ENCODE peak calls at places on chromosome 22, in eight cellular contexts. P is GM12865, Q is NCI-H2029, E is AG20443, X is NCI-H748 treated with DMSO at 0.1 percent for 48 hours, F is MCF 10A, L is ecto neural progenitor cell, M is kidney epithelial cell. I is an unnamed sample.

GRCh38 chr22:32475428-32476010 is 908 bp downstream of the FBXO7 start:
- DNase-seq in X (no peak), F (no peak), P (peak; percentile 48), L (peak; percentile 49), E (peak; percentile 36), Q (no peak), M (no peak), I (peak; percentile 27)

GRCh38 chr22:28229566-28230483 is 310.8 kb upstream of the PITPNB start:
- DNase-seq in E (peak; percentile 80), L (no peak), Q (no peak), P (no peak), F (no peak), M (no peak), X (no peak), I (no peak)

GRCh38 chr22:50252081-50253045 is 1.3 kb upstream of the HDAC10 start:
- DNase-seq in F (peak; percentile 79), L (peak; percentile 81), E (peak; percentile 80), P (peak; percentile 72), Q (no peak), X (no peak), M (no peak), I (peak; percentile 81)

GRCh38 chr22:17104336-17104935 is 16.7 kb downstream of the TMEM121B start:
- DNase-seq in F (no peak), M (no peak), L (no peak), E (peak; percentile 10), X (no peak), Q (no peak), P (no peak), I (no peak)

GRCh38 chr22:19019029-19019678 is 83.1 kb upstream of the PRODH start:
- DNase-seq in Q (no peak), F (no peak), X (no peak), E (no peak), M (no peak), P (no peak), L (no peak), I (peak; percentile 4)

GRCh38 chr22:24105018-24105360 is 76.3 kb upstream of the SUSD2 start:
- DNase-seq in Q (no peak), F (no peak), L (no peak), P (no peak), E (peak; percentile 50), M (no peak), X (no peak), I (no peak)

GRCh38 chr22:30879398-30879797 is 89.2 kb downstream of the MORC2 start:
- DNase-seq in M (no peak), L (no peak), Q (no peak), P (no peak), X (no peak), E (no peak), F (no peak), I (no peak)

GRCh38 chr22:45446216-45446615 is 32.7 kb downstream of the RIBC2 start:
- DNase-seq in F (peak; percentile 30), L (no peak), X (no peak), Q (no peak), P (no peak), M (no peak), E (peak; percentile 49), I (no peak)

GRCh38 chr22:46758867-46759290 is 3.6 kb upstream of the TBC1D22A start:
- DNase-seq in P (peak; percentile 83), F (peak; percentile 79), L (no peak), M (no peak), E (peak; percentile 55), Q (no peak), X (peak; percentile 20), I (no peak)

GRCh38 chr22:49710746-49711145 is 116.9 kb downstream of the BRD1 start:
- DNase-seq in P (no peak), L (no peak), Q (no peak), M (no peak), F (no peak), E (no peak), X (no peak), I (no peak)

GRCh38 chr22:34841321-34841901 is 224.5 kb upstream of the ISX start:
- DNase-seq in M (no peak), Q (no peak), P (no peak), E (no peak), L (no peak), F (no peak), X (no peak), I (no peak)

GRCh38 chr22:19519041-19519926 is 4.9 kb downstream of the CLDN5 start:
- DNase-seq in E (no peak), Q (no peak), L (peak; percentile 34), P (no peak), M (no peak), X (no peak), F (no peak), I (no peak)

GRCh38 chr22:44884968-44885805 is 124.6 kb downstream of the PHF21B start:
- DNase-seq in E (no peak), X (no peak), P (no peak), L (no peak), M (no peak), Q (no peak), F (peak; percentile 62), I (no peak)

I was measured in GM13977.